ENCODE peak calls at places on chromosomes 1 and 21, in eight cellular contexts. One of them, this sample, is unnamed. For H3K4me1, the result is how much of the 10 kb centered on the place peaks cover.

GRCh38 chr1:186188736-186189135 is 186.3 kb downstream of the TPR start:
- DNase-seq in K562: no peak
- DNase-seq in SK-N-SH: no peak
- DNase-seq in A549: no peak
- DNase-seq in HCT116: no peak
- DNase-seq in HepG2: no peak
- DNase-seq in GM12878: no peak
- DNase-seq in GM23338: no peak
- DNase-seq in this sample: no peak

GRCh38 chr1:232473319-232473718 is 156.6 kb downstream of the SIPA1L2 start:
- DNase-seq in K562: no peak
- DNase-seq in SK-N-SH: no peak
- DNase-seq in A549: no peak
- DNase-seq in HCT116: no peak
- DNase-seq in HepG2: no peak
- DNase-seq in GM12878: no peak
- DNase-seq in GM23338: peak
- DNase-seq in this sample: no peak

GRCh38 chr1:101004061-101004460 is 21.5 kb downstream of the DPH5 start:
- DNase-seq in K562: no peak
- DNase-seq in SK-N-SH: no peak
- DNase-seq in A549: no peak
- DNase-seq in HCT116: no peak
- DNase-seq in HepG2: peak
- DNase-seq in GM12878: no peak
- DNase-seq in GM23338: no peak
- DNase-seq in this sample: no peak

GRCh38 chr1:94001397-94002045 is 92.3 kb upstream of the GCLM start:
- DNase-seq in K562: no peak
- DNase-seq in SK-N-SH: no peak
- DNase-seq in A549: no peak
- DNase-seq in HCT116: no peak
- DNase-seq in HepG2: no peak
- DNase-seq in GM12878: no peak
- DNase-seq in GM23338: no peak
- DNase-seq in this sample: no peak

GRCh38 chr1:115218696-115219095 is 119.4 kb downstream of the NGF start:
- DNase-seq in K562: no peak
- DNase-seq in SK-N-SH: no peak
- DNase-seq in A549: no peak
- DNase-seq in HCT116: no peak
- DNase-seq in HepG2: no peak
- DNase-seq in GM12878: no peak
- DNase-seq in GM23338: no peak
- DNase-seq in this sample: no peak

GRCh38 chr1:225746361-225747179 is 31.1 kb upstream of the SRP9 start:
- DNase-seq in K562: no peak
- DNase-seq in SK-N-SH: no peak
- DNase-seq in A549: peak
- DNase-seq in HCT116: peak
- DNase-seq in HepG2: peak
- DNase-seq in GM12878: no peak
- DNase-seq in GM23338: peak
- DNase-seq in this sample: peak

GRCh38 chr1:37265786-37266667 is 208.4 kb upstream of the ZC3H12A start:
- DNase-seq in K562: no peak
- DNase-seq in SK-N-SH: peak
- DNase-seq in A549: no peak
- DNase-seq in HCT116: no peak
- DNase-seq in HepG2: no peak
- DNase-seq in GM12878: no peak
- DNase-seq in GM23338: no peak
- DNase-seq in this sample: no peak

GRCh38 chr1:41773144-41773571 is 145.6 kb downstream of the HIVEP3 start:
- DNase-seq in K562: no peak
- DNase-seq in SK-N-SH: no peak
- DNase-seq in A549: no peak
- DNase-seq in HCT116: no peak
- DNase-seq in HepG2: no peak
- DNase-seq in GM12878: no peak
- DNase-seq in GM23338: no peak
- DNase-seq in this sample: no peak

GRCh38 chr1:111967067-111967690 is 22.3 kb downstream of the KCND3 start:
- DNase-seq in K562: no peak
- DNase-seq in SK-N-SH: no peak
- DNase-seq in A549: no peak
- DNase-seq in HCT116: no peak
- DNase-seq in HepG2: no peak
- DNase-seq in GM12878: no peak
- DNase-seq in GM23338: no peak
- DNase-seq in this sample: no peak

GRCh38 chr1:63981408-63981773 is 207.6 kb downstream of the ROR1 start:
- DNase-seq in K562: no peak
- DNase-seq in SK-N-SH: no peak
- DNase-seq in A549: no peak
- DNase-seq in HCT116: no peak
- DNase-seq in HepG2: no peak
- DNase-seq in GM12878: no peak
- DNase-seq in GM23338: no peak
- DNase-seq in this sample: no peak

GRCh38 chr21:29297483-29298347 is 1.0 kb upstream of the BACH1 start:
- DNase-seq in K562: no peak
- DNase-seq in SK-N-SH: no peak
- DNase-seq in A549: no peak
- DNase-seq in HCT116: no peak
- DNase-seq in HepG2: no peak
- DNase-seq in GM12878: no peak
- DNase-seq in GM23338: no peak
- DNase-seq in this sample: no peak

GRCh38 chr1:29607236-29607635 is 370.9 kb downstream of the PTPRU start:
- DNase-seq in K562: no peak
- DNase-seq in SK-N-SH: no peak
- DNase-seq in A549: no peak
- DNase-seq in HCT116: peak
- DNase-seq in HepG2: no peak
- DNase-seq in GM12878: no peak
- DNase-seq in GM23338: peak
- DNase-seq in this sample: no peak

GRCh38 chr1:9849691-9850441 is 26.1 kb upstream of the CLSTN1 start:
- DNase-seq in K562: peak
- DNase-seq in SK-N-SH: no peak
- DNase-seq in A549: no peak
- DNase-seq in HCT116: no peak
- DNase-seq in HepG2: no peak
- DNase-seq in GM12878: no peak
- DNase-seq in GM23338: peak
- DNase-seq in this sample: no peak

GRCh38 chr1:154557939-154558609 is 388 bp downstream of the UBE2Q1 start:
- DNase-seq in K562: peak
- DNase-seq in SK-N-SH: no peak
- DNase-seq in A549: no peak
- DNase-seq in HCT116: no peak
- DNase-seq in HepG2: no peak
- DNase-seq in GM12878: no peak
- DNase-seq in GM23338: peak
- DNase-seq in this sample: no peak

GRCh38 chr1:23964235-23964668 is 4.6 kb downstream of the PNRC2 start:
- DNase-seq in K562: no peak
- DNase-seq in SK-N-SH: no peak
- DNase-seq in A549: no peak
- DNase-seq in HCT116: no peak
- DNase-seq in HepG2: no peak
- DNase-seq in GM12878: no peak
- DNase-seq in GM23338: no peak
- DNase-seq in this sample: no peak

GRCh38 chr1:16132325-16132785 is 23.5 kb downstream of the EPHA2 start:
- DNase-seq in K562: no peak
- DNase-seq in SK-N-SH: no peak
- DNase-seq in A549: no peak
- DNase-seq in HCT116: no peak
- DNase-seq in HepG2: no peak
- DNase-seq in GM12878: no peak
- DNase-seq in GM23338: no peak
- DNase-seq in this sample: no peak

GRCh38 chr1:181604482-181604881 is 121.2 kb downstream of the CACNA1E start:
- DNase-seq in K562: no peak
- DNase-seq in SK-N-SH: no peak
- DNase-seq in A549: no peak
- DNase-seq in HCT116: no peak
- DNase-seq in HepG2: no peak
- DNase-seq in GM12878: no peak
- DNase-seq in GM23338: no peak
- DNase-seq in this sample: no peak

GRCh38 chr1:175927944-175928343 is 184.5 kb upstream of the TNR start:
- DNase-seq in K562: no peak
- DNase-seq in SK-N-SH: no peak
- DNase-seq in A549: no peak
- DNase-seq in HCT116: no peak
- DNase-seq in HepG2: no peak
- DNase-seq in GM12878: no peak
- DNase-seq in GM23338: no peak
- DNase-seq in this sample: no peak

GRCh38 chr1:175920401-175920800 is 177.0 kb upstream of the TNR start:
- DNase-seq in K562: no peak
- DNase-seq in SK-N-SH: no peak
- DNase-seq in A549: no peak
- DNase-seq in HCT116: no peak
- DNase-seq in HepG2: no peak
- DNase-seq in GM12878: no peak
- DNase-seq in GM23338: no peak
- DNase-seq in this sample: no peak

GRCh38 chr1:175919001-175919400 is 175.6 kb upstream of the TNR start:
- DNase-seq in K562: no peak
- DNase-seq in SK-N-SH: no peak
- DNase-seq in A549: no peak
- DNase-seq in HCT116: no peak
- DNase-seq in HepG2: no peak
- DNase-seq in GM12878: no peak
- DNase-seq in GM23338: no peak
- DNase-seq in this sample: no peak

GRCh38 chr1:175918364-175918801 is 175.0 kb upstream of the TNR start:
- DNase-seq in K562: no peak
- DNase-seq in SK-N-SH: no peak
- DNase-seq in A549: no peak
- DNase-seq in HCT116: no peak
- DNase-seq in HepG2: no peak
- DNase-seq in GM12878: no peak
- DNase-seq in GM23338: peak
- DNase-seq in this sample: no peak

GRCh38 chr1:175922254-175922881 is 179.0 kb upstream of the TNR start:
- DNase-seq in K562: no peak
- DNase-seq in SK-N-SH: no peak
- DNase-seq in A549: no peak
- DNase-seq in HCT116: no peak
- DNase-seq in HepG2: no peak
- DNase-seq in GM12878: no peak
- DNase-seq in GM23338: peak
- DNase-seq in this sample: no peak
- TF ChIP-seq REST in K562: no peak
- TF ChIP-seq REST in SK-N-SH: no peak
- TF ChIP-seq REST in A549: no peak
- TF ChIP-seq REST in HCT116: no peak
- TF ChIP-seq REST in HepG2: no peak
- TF ChIP-seq REST in GM12878: no peak
- TF ChIP-seq REST in GM23338: no peak
- TF ChIP-seq REST in this sample: no peak

DNA sequence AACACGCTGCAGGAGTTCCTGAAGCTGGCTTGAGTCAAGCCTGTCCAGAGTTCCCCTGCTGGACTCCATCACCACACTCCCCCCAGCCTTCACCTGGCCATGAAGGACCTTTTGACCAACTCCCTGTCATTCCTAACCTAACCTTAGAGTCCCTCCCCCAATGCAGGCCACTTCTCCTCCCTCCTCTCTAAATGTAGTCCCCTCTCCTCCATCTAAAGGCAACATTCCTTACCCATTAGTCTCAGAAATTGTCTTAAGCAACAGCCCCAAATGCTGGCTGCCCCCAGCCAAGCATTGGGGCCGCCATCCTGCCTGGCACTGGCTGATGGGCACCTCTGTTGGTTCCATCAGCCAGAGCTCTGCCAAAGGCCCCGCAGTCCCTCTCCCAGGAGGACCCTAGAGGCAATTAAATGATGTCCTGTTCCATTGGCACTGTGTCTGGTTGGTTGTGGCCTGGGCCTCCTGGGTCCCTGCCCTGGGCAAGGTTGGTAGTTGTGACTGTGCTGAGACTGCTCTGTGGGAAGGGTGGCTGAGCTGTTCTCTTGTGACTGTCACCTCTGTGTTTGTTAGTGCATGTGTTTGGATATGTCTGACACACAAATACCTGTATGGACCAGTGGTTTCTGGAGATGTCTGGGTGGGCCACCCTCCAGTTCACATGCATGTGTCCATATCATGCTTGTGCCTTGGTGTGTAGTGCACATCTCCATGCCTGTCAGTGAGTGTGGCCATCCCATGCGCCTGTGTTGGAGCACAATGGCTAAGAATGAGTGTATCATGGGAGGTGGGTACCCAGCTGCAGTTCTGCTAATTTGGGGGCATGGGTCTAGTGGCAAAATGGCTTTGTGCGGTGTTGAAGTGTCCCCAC is 1.4 kb downstream of the SH3BGRL3 start:
- DNase-seq in K562: no peak
- DNase-seq in SK-N-SH: no peak
- DNase-seq in A549: no peak
- DNase-seq in HCT116: no peak
- DNase-seq in HepG2: no peak
- DNase-seq in GM12878: no peak
- DNase-seq in GM23338: no peak
- DNase-seq in this sample: no peak
- H3K4me1 ChIP-seq in K562: half or more
- H3K4me1 ChIP-seq in SK-N-SH: half or more
- H3K4me1 ChIP-seq in A549: under half
- H3K4me1 ChIP-seq in HCT116: half or more
- H3K4me1 ChIP-seq in HepG2: under half
- H3K4me1 ChIP-seq in GM12878: half or more
- H3K4me1 ChIP-seq in GM23338: under half
- H3K4me1 ChIP-seq in this sample: half or more

DNA sequence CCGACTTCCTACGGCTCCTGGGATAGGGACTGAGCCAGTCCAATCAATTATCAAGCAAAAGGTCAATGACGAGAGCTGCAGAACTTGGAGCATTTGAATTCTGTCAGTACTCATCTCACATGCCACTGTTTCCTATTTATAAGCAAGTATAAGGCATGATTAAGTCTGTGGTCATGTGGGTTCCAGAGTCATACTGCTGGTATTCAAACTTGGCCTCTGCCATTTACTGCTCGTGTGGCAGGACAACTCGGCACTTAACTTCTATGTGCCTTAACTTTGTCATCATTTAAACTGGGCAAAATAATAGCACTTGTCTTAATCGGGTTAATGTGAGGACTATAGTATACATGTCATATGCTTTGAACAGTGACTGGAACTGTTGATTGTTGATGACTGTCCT is 44.9 kb upstream of the TNFSF18 start:
- DNase-seq in K562: no peak
- DNase-seq in SK-N-SH: no peak
- DNase-seq in A549: no peak
- DNase-seq in HCT116: no peak
- DNase-seq in HepG2: no peak
- DNase-seq in GM12878: no peak
- DNase-seq in GM23338: no peak
- DNase-seq in this sample: peak
- TF ChIP-seq REST in K562: no peak
- TF ChIP-seq REST in SK-N-SH: no peak
- TF ChIP-seq REST in A549: no peak
- TF ChIP-seq REST in HCT116: no peak
- TF ChIP-seq REST in HepG2: no peak
- TF ChIP-seq REST in GM12878: no peak
- TF ChIP-seq REST in GM23338: no peak
- TF ChIP-seq REST in this sample: no peak

GRCh38 chr1:155975375-155976061 is 2.8 kb downstream of the ARHGEF2 start:
- DNase-seq in K562: no peak
- DNase-seq in SK-N-SH: no peak
- DNase-seq in A549: no peak
- DNase-seq in HCT116: no peak
- DNase-seq in HepG2: no peak
- DNase-seq in GM12878: no peak
- DNase-seq in GM23338: no peak
- DNase-seq in this sample: no peak
- H3K4me1 ChIP-seq in K562: half or more
- H3K4me1 ChIP-seq in SK-N-SH: under half
- H3K4me1 ChIP-seq in A549: half or more
- H3K4me1 ChIP-seq in HCT116: half or more
- H3K4me1 ChIP-seq in HepG2: half or more
- H3K4me1 ChIP-seq in GM12878: under half
- H3K4me1 ChIP-seq in GM23338: half or more
- H3K4me1 ChIP-seq in this sample: half or more